ENCODE peak calls at places on chromosomes 4 and X, in eight cellular contexts. One of them, this sample, is unnamed.

GRCh38 chrX:145213504-145213903 is 33.8 kb upstream of the SPANXN1 start:
- DNase-seq in body of pancreas: peak; percentile 18
- DNase-seq in NT2/D1: no peak
- DNase-seq in HCT116: no peak
- DNase-seq in endodermal cell: peak; percentile 56
- DNase-seq in CD4-positive, alpha-beta memory T cell: no peak
- DNase-seq in astrocyte: no peak
- DNase-seq in aorta: no peak
- DNase-seq in this sample: no peak

GRCh38 chrX:2507904-2508630 is 7.3 kb upstream of the DHRSX start:
- DNase-seq in body of pancreas: peak; percentile 63
- DNase-seq in NT2/D1: no peak
- DNase-seq in HCT116: no peak
- DNase-seq in endodermal cell: no peak
- DNase-seq in CD4-positive, alpha-beta memory T cell: no peak
- DNase-seq in astrocyte: no peak
- DNase-seq in aorta: no peak
- DNase-seq in this sample: no peak

GRCh38 chr4:577499-578450 is 1.7 kb upstream of the TMEM271 start:
- DNase-seq in body of pancreas: peak; percentile 9
- DNase-seq in NT2/D1: peak; percentile 63
- DNase-seq in HCT116: no peak
- DNase-seq in endodermal cell: peak; percentile 88
- DNase-seq in CD4-positive, alpha-beta memory T cell: no peak
- DNase-seq in astrocyte: peak; percentile 8
- DNase-seq in aorta: peak; percentile 72
- DNase-seq in this sample: peak; percentile 25

GRCh38 chr4:75169020-75169814 is 236.3 kb downstream of the PARM1 start:
- DNase-seq in body of pancreas: no peak
- DNase-seq in NT2/D1: no peak
- DNase-seq in HCT116: no peak
- DNase-seq in endodermal cell: no peak
- DNase-seq in CD4-positive, alpha-beta memory T cell: no peak
- DNase-seq in astrocyte: no peak
- DNase-seq in aorta: no peak
- DNase-seq in this sample: no peak

GRCh38 chr4:145935253-145936141 is 3.1 kb downstream of the ZNF827 start:
- DNase-seq in body of pancreas: peak; percentile 42
- DNase-seq in NT2/D1: peak; percentile 32
- DNase-seq in HCT116: no peak
- DNase-seq in endodermal cell: peak; percentile 77
- DNase-seq in CD4-positive, alpha-beta memory T cell: no peak
- DNase-seq in astrocyte: no peak
- DNase-seq in aorta: no peak
- DNase-seq in this sample: peak; percentile 53

GRCh38 chrX:100928660-100929613 is at the start of gene XKRX:
- DNase-seq in body of pancreas: peak; percentile 56
- DNase-seq in NT2/D1: no peak
- DNase-seq in HCT116: peak; percentile 35
- DNase-seq in endodermal cell: peak; percentile 91
- DNase-seq in CD4-positive, alpha-beta memory T cell: peak; percentile 22
- DNase-seq in astrocyte: peak; percentile 3
- DNase-seq in aorta: peak; percentile 77
- DNase-seq in this sample: peak; percentile 67

GRCh38 chr4:123170843-123171242 is 225.8 kb upstream of the SPRY1 start:
- DNase-seq in body of pancreas: no peak
- DNase-seq in NT2/D1: no peak
- DNase-seq in HCT116: no peak
- DNase-seq in endodermal cell: no peak
- DNase-seq in CD4-positive, alpha-beta memory T cell: no peak
- DNase-seq in astrocyte: peak; percentile 8
- DNase-seq in aorta: no peak
- DNase-seq in this sample: no peak

GRCh38 chrX:39721570-39722279 is 376.0 kb downstream of the BCOR start:
- DNase-seq in body of pancreas: no peak
- DNase-seq in NT2/D1: no peak
- DNase-seq in HCT116: no peak
- DNase-seq in endodermal cell: peak; percentile 14
- DNase-seq in CD4-positive, alpha-beta memory T cell: no peak
- DNase-seq in astrocyte: peak; percentile 88
- DNase-seq in aorta: no peak
- DNase-seq in this sample: no peak

GRCh38 chrX:40085086-40085551 is 12.6 kb downstream of the BCOR start:
- DNase-seq in body of pancreas: peak; percentile 57
- DNase-seq in NT2/D1: no peak
- DNase-seq in HCT116: no peak
- DNase-seq in endodermal cell: peak; percentile 59
- DNase-seq in CD4-positive, alpha-beta memory T cell: no peak
- DNase-seq in astrocyte: peak; percentile 66
- DNase-seq in aorta: no peak
- DNase-seq in this sample: no peak

GRCh38 chrX:10722804-10723364 is 102.5 kb upstream of the MID1 start:
- DNase-seq in body of pancreas: peak; percentile 71
- DNase-seq in NT2/D1: peak; percentile 40
- DNase-seq in HCT116: peak; percentile 10
- DNase-seq in endodermal cell: peak; percentile 86
- DNase-seq in CD4-positive, alpha-beta memory T cell: peak; percentile 15
- DNase-seq in astrocyte: peak; percentile 13
- DNase-seq in aorta: no peak
- DNase-seq in this sample: no peak

GRCh38 chr4:15339732-15340131 is 88.1 kb upstream of the C1QTNF7 start:
- DNase-seq in body of pancreas: no peak
- DNase-seq in NT2/D1: no peak
- DNase-seq in HCT116: no peak
- DNase-seq in endodermal cell: no peak
- DNase-seq in CD4-positive, alpha-beta memory T cell: no peak
- DNase-seq in astrocyte: no peak
- DNase-seq in aorta: no peak
- DNase-seq in this sample: no peak

GRCh38 chr4:71229477-71230257 is 109.2 kb upstream of the SLC4A4 start:
- DNase-seq in body of pancreas: peak; percentile 54
- DNase-seq in NT2/D1: peak; percentile 9
- DNase-seq in HCT116: peak; percentile 7
- DNase-seq in endodermal cell: peak; percentile 67
- DNase-seq in CD4-positive, alpha-beta memory T cell: no peak
- DNase-seq in astrocyte: peak; percentile 39
- DNase-seq in aorta: no peak
- DNase-seq in this sample: no peak

GRCh38 chr4:59062970-59063369 is 1952.8 kb upstream of the IGFBP7 start:
- DNase-seq in body of pancreas: no peak
- DNase-seq in NT2/D1: no peak
- DNase-seq in HCT116: no peak
- DNase-seq in endodermal cell: no peak
- DNase-seq in CD4-positive, alpha-beta memory T cell: no peak
- DNase-seq in astrocyte: no peak
- DNase-seq in aorta: no peak
- DNase-seq in this sample: no peak

GRCh38 chrX:118945921-118946320 is 28.5 kb upstream of the LONRF3 start:
- DNase-seq in body of pancreas: no peak
- DNase-seq in NT2/D1: no peak
- DNase-seq in HCT116: no peak
- DNase-seq in endodermal cell: no peak
- DNase-seq in CD4-positive, alpha-beta memory T cell: no peak
- DNase-seq in astrocyte: no peak
- DNase-seq in aorta: no peak
- DNase-seq in this sample: no peak

GRCh38 chr4:34220601-34221000 is 2023.7 kb downstream of the ARAP2 start:
- DNase-seq in body of pancreas: no peak
- DNase-seq in NT2/D1: no peak
- DNase-seq in HCT116: no peak
- DNase-seq in endodermal cell: no peak
- DNase-seq in CD4-positive, alpha-beta memory T cell: no peak
- DNase-seq in astrocyte: no peak
- DNase-seq in aorta: no peak
- DNase-seq in this sample: no peak

GRCh38 chr4:143344011-143344410 is 7.3 kb downstream of the GAB1 start:
- DNase-seq in body of pancreas: no peak
- DNase-seq in NT2/D1: no peak
- DNase-seq in HCT116: no peak
- DNase-seq in endodermal cell: peak; percentile 48
- DNase-seq in CD4-positive, alpha-beta memory T cell: no peak
- DNase-seq in astrocyte: no peak
- DNase-seq in aorta: no peak
- DNase-seq in this sample: no peak

GRCh38 chr4:163731071-163731470 is 236.6 kb downstream of the TMA16 start:
- DNase-seq in body of pancreas: no peak
- DNase-seq in NT2/D1: no peak
- DNase-seq in HCT116: no peak
- DNase-seq in endodermal cell: no peak
- DNase-seq in CD4-positive, alpha-beta memory T cell: no peak
- DNase-seq in astrocyte: no peak
- DNase-seq in aorta: no peak
- DNase-seq in this sample: no peak

GRCh38 chrX:39493168-39493567 is 604.6 kb downstream of the BCOR start:
- DNase-seq in body of pancreas: no peak
- DNase-seq in NT2/D1: no peak
- DNase-seq in HCT116: no peak
- DNase-seq in endodermal cell: no peak
- DNase-seq in CD4-positive, alpha-beta memory T cell: no peak
- DNase-seq in astrocyte: no peak
- DNase-seq in aorta: no peak
- DNase-seq in this sample: no peak

GRCh38 chr4:7819446-7819845 is 120.2 kb downstream of the AFAP1 start:
- DNase-seq in body of pancreas: no peak
- DNase-seq in NT2/D1: no peak
- DNase-seq in HCT116: no peak
- DNase-seq in endodermal cell: no peak
- DNase-seq in CD4-positive, alpha-beta memory T cell: no peak
- DNase-seq in astrocyte: no peak
- DNase-seq in aorta: no peak
- DNase-seq in this sample: no peak
- H3K4me1 ChIP-seq in body of pancreas: peaks cover 11% of the 10 kb centered on the region
- H3K4me1 ChIP-seq in NT2/D1: peaks cover 10% of the 10 kb centered on the region
- H3K4me1 ChIP-seq in HCT116: no peaks in the 10 kb centered on the region
- H3K4me1 ChIP-seq in endodermal cell: peaks cover 6% of the 10 kb centered on the region
- H3K4me1 ChIP-seq in CD4-positive, alpha-beta memory T cell: no peaks in the 10 kb centered on the region
- H3K4me1 ChIP-seq in astrocyte: peaks cover 54% of the 10 kb centered on the region
- H3K4me1 ChIP-seq in aorta: no peaks in the 10 kb centered on the region
- H3K4me1 ChIP-seq in this sample: no peaks in the 10 kb centered on the region

GRCh38 chr4:119139316-119139715 is 3.7 kb downstream of the MYOZ2 start:
- DNase-seq in body of pancreas: no peak
- DNase-seq in NT2/D1: no peak
- DNase-seq in HCT116: no peak
- DNase-seq in endodermal cell: no peak
- DNase-seq in CD4-positive, alpha-beta memory T cell: no peak
- DNase-seq in astrocyte: peak; percentile 6
- DNase-seq in aorta: no peak
- DNase-seq in this sample: no peak

GRCh38 chr4:119138046-119138445 is 2.4 kb downstream of the MYOZ2 start:
- DNase-seq in body of pancreas: no peak
- DNase-seq in NT2/D1: no peak
- DNase-seq in HCT116: no peak
- DNase-seq in endodermal cell: no peak
- DNase-seq in CD4-positive, alpha-beta memory T cell: no peak
- DNase-seq in astrocyte: peak; percentile 51
- DNase-seq in aorta: no peak
- DNase-seq in this sample: no peak

GRCh38 chr4:119132306-119132705 is 3.3 kb upstream of the MYOZ2 start:
- DNase-seq in body of pancreas: no peak
- DNase-seq in NT2/D1: no peak
- DNase-seq in HCT116: no peak
- DNase-seq in endodermal cell: no peak
- DNase-seq in CD4-positive, alpha-beta memory T cell: no peak
- DNase-seq in astrocyte: peak; percentile 14
- DNase-seq in aorta: no peak
- DNase-seq in this sample: no peak

GRCh38 chr4:119136541-119136940 is 909 bp downstream of the MYOZ2 start:
- DNase-seq in body of pancreas: no peak
- DNase-seq in NT2/D1: no peak
- DNase-seq in HCT116: no peak
- DNase-seq in endodermal cell: no peak
- DNase-seq in CD4-positive, alpha-beta memory T cell: no peak
- DNase-seq in astrocyte: no peak
- DNase-seq in aorta: no peak
- DNase-seq in this sample: no peak

DNA sequence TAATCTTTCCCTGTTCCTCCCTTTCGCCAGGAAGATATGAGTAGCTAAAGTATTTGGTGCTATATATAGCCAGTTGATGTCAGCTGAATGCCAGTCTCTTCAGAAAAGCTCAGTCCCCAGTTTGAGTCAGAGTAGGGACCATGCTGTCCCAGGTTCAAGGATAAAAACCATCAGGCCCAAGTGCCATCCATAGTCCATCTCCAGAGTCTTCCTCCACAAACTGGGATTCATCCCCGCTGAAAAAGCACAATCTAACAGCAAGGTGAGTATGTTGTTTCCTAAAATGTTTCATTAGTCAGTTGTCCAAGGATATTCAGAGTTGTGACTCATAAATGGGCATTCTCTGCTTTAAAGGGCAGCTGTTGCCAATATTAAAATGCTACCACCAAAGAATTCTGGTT is at the start of gene MYOZ2:
- DNase-seq in body of pancreas: no peak
- DNase-seq in NT2/D1: no peak
- DNase-seq in HCT116: no peak
- DNase-seq in endodermal cell: no peak
- DNase-seq in CD4-positive, alpha-beta memory T cell: no peak
- DNase-seq in astrocyte: peak; percentile 17
- DNase-seq in aorta: no peak
- DNase-seq in this sample: no peak
- H3K4me1 ChIP-seq in body of pancreas: peaks cover 23% of the 10 kb centered on the region
- H3K4me1 ChIP-seq in NT2/D1: no peaks in the 10 kb centered on the region
- H3K4me1 ChIP-seq in HCT116: peaks cover 6% of the 10 kb centered on the region
- H3K4me1 ChIP-seq in endodermal cell: peaks cover 25% of the 10 kb centered on the region
- H3K4me1 ChIP-seq in CD4-positive, alpha-beta memory T cell: peaks cover 36% of the 10 kb centered on the region
- H3K4me1 ChIP-seq in astrocyte: no peaks in the 10 kb centered on the region
- H3K4me1 ChIP-seq in aorta: peaks cover 15% of the 10 kb centered on the region
- H3K4me1 ChIP-seq in this sample: peaks cover 35% of the 10 kb centered on the region

GRCh38 chr4:24560770-24561415 is 23.5 kb downstream of the DHX15 start:
- DNase-seq in body of pancreas: no peak
- DNase-seq in NT2/D1: no peak
- DNase-seq in HCT116: no peak
- DNase-seq in endodermal cell: no peak
- DNase-seq in CD4-positive, alpha-beta memory T cell: no peak
- DNase-seq in astrocyte: peak; percentile 64
- DNase-seq in aorta: no peak
- DNase-seq in this sample: no peak
- H3K4me1 ChIP-seq in body of pancreas: peaks cover 36% of the 10 kb centered on the region
- H3K4me1 ChIP-seq in NT2/D1: no peaks in the 10 kb centered on the region
- H3K4me1 ChIP-seq in HCT116: no peaks in the 10 kb centered on the region
- H3K4me1 ChIP-seq in endodermal cell: peaks cover 5% of the 10 kb centered on the region
- H3K4me1 ChIP-seq in CD4-positive, alpha-beta memory T cell: peaks cover 73% of the 10 kb centered on the region
- H3K4me1 ChIP-seq in astrocyte: peaks cover 38% of the 10 kb centered on the region
- H3K4me1 ChIP-seq in aorta: peaks cover 6% of the 10 kb centered on the region
- H3K4me1 ChIP-seq in this sample: peaks cover 41% of the 10 kb centered on the region

GRCh38 chr4:128225148-128225547 is 62.5 kb downstream of the PGRMC2 start:
- DNase-seq in body of pancreas: no peak
- DNase-seq in NT2/D1: no peak
- DNase-seq in HCT116: no peak
- DNase-seq in endodermal cell: no peak
- DNase-seq in CD4-positive, alpha-beta memory T cell: no peak
- DNase-seq in astrocyte: peak; percentile 89
- DNase-seq in aorta: no peak
- DNase-seq in this sample: no peak
- H3K4me1 ChIP-seq in body of pancreas: no peaks in the 10 kb centered on the region
- H3K4me1 ChIP-seq in NT2/D1: no peaks in the 10 kb centered on the region
- H3K4me1 ChIP-seq in HCT116: peaks cover 12% of the 10 kb centered on the region
- H3K4me1 ChIP-seq in endodermal cell: no peaks in the 10 kb centered on the region
- H3K4me1 ChIP-seq in CD4-positive, alpha-beta memory T cell: no peaks in the 10 kb centered on the region
- H3K4me1 ChIP-seq in astrocyte: peaks cover 37% of the 10 kb centered on the region
- H3K4me1 ChIP-seq in aorta: no peaks in the 10 kb centered on the region
- H3K4me1 ChIP-seq in this sample: no peaks in the 10 kb centered on the region

This sample was measured in CD8-positive, alpha-beta T cell.